ENCODE peak calls at places on chromosomes 6 and 20, in eight cellular contexts. Q, E, W, K, M, X, S and Z are unnamed samples.

GRCh38 chr6:138240476-138241245 is 22.4 kb upstream of the PBOV1 start:
- DNase-seq in Q (no peak), E (no peak), W (no peak), K (no peak), M (no peak), X (peak), S (no peak), Z (no peak)

GRCh38 chr6:16921399-16922110 is 160.3 kb upstream of the ATXN1 start:
- DNase-seq in Q (no peak), E (no peak), W (no peak), K (no peak), M (no peak), X (no peak), S (no peak), Z (no peak)

GRCh38 chr20:40678286-40678835 is 10.7 kb downstream of the MAFB start:
- DNase-seq in Q (no peak), E (no peak), W (no peak), K (no peak), M (no peak), X (no peak), S (no peak), Z (no peak)

GRCh38 chr6:108736832-108737231 is 111.4 kb upstream of the ARMC2 start:
- DNase-seq in Q (no peak), E (no peak), W (peak), K (peak), M (no peak), X (peak), S (no peak), Z (no peak)

GRCh38 chr6:6713660-6714446 is 125.3 kb downstream of the LY86 start:
- DNase-seq in Q (no peak), E (no peak), W (no peak), K (peak), M (no peak), X (peak), S (no peak), Z (no peak)

GRCh38 chr20:11271319-11271718 is 597.5 kb upstream of the JAG1 start:
- DNase-seq in Q (no peak), E (no peak), W (no peak), K (no peak), M (no peak), X (no peak), S (no peak), Z (peak)

GRCh38 chr6:159615923-159616322 is 77.1 kb downstream of the SOD2 start:
- DNase-seq in Q (no peak), E (no peak), W (no peak), K (no peak), M (no peak), X (no peak), S (no peak), Z (no peak)

GRCh38 chr6:123380257-123380656 is 256.5 kb downstream of the TRDN start:
- DNase-seq in Q (no peak), E (no peak), W (peak), K (peak), M (no peak), X (peak), S (no peak), Z (no peak)

GRCh38 chr20:16476032-16476431 is 97.2 kb downstream of the KIF16B start:
- DNase-seq in Q (no peak), E (no peak), W (peak), K (peak), M (no peak), X (peak), S (no peak), Z (no peak)

GRCh38 chr6:107866606-107867301 is 42.6 kb upstream of the SCML4 start:
- DNase-seq in Q (no peak), E (no peak), W (peak), K (peak), M (peak), X (peak), S (no peak), Z (no peak)

GRCh38 chr6:135481786-135482369 is 15.7 kb downstream of the AHI1 start:
- DNase-seq in Q (no peak), E (no peak), W (no peak), K (no peak), M (no peak), X (peak), S (no peak), Z (no peak)

GRCh38 chr6:21598662-21599061 is 5.1 kb downstream of the SOX4 start:
- DNase-seq in Q (no peak), E (no peak), W (no peak), K (no peak), M (no peak), X (peak), S (no peak), Z (no peak)

GRCh38 chr6:303948-304558 is 11.8 kb downstream of the DUSP22 start:
- DNase-seq in Q (no peak), E (no peak), W (no peak), K (no peak), M (no peak), X (no peak), S (no peak), Z (no peak)

GRCh38 chr6:71123051-71123450 is 165.6 kb upstream of the OGFRL1 start:
- DNase-seq in Q (no peak), E (no peak), W (no peak), K (no peak), M (no peak), X (peak), S (no peak), Z (no peak)

GRCh38 chr6:112501705-112502104 is 154.6 kb downstream of the RFPL4B start:
- DNase-seq in Q (no peak), E (peak), W (no peak), K (no peak), M (no peak), X (peak), S (no peak), Z (peak)

GRCh38 chr6:140567469-140567868 is 1193.0 kb upstream of the CITED2 start:
- DNase-seq in Q (no peak), E (no peak), W (no peak), K (no peak), M (no peak), X (peak), S (no peak), Z (no peak)

GRCh38 chr6:83853178-83853967 is at the start of gene RIPPLY2:
- DNase-seq in Q (no peak), E (peak), W (no peak), K (peak), M (no peak), X (peak), S (peak), Z (peak)

GRCh38 chr6:89144358-89145041 is 1.4 kb upstream of the PM20D2 start:
- DNase-seq in Q (no peak), E (no peak), W (no peak), K (no peak), M (no peak), X (no peak), S (no peak), Z (no peak)

GRCh38 chr6:5337573-5337972 is 76.3 kb downstream of the FARS2 start:
- DNase-seq in Q (no peak), E (no peak), W (no peak), K (no peak), M (no peak), X (peak), S (no peak), Z (no peak)

GRCh38 chr6:43575105-43575771 is 600 bp downstream of the XPO5 start:
- DNase-seq in Q (no peak), E (peak), W (peak), K (no peak), M (no peak), X (peak), S (peak), Z (no peak)

GRCh38 chr6:35543459-35544193 is 30.9 kb upstream of the TULP1 start:
- DNase-seq in Q (no peak), E (no peak), W (no peak), K (no peak), M (no peak), X (no peak), S (no peak), Z (no peak)

GRCh38 chr20:22794200-22794599 is 209.8 kb upstream of the FOXA2 start:
- DNase-seq in Q (no peak), E (no peak), W (no peak), K (peak), M (no peak), X (peak), S (no peak), Z (no peak)

GRCh38 chr20:38447251-38447661 is 12.1 kb upstream of the SNHG17 start:
- DNase-seq in Q (no peak), E (no peak), W (no peak), K (no peak), M (no peak), X (no peak), S (no peak), Z (no peak)

GRCh38 chr6:161411265-161411944 is 137.5 kb upstream of the AGPAT4 start:
- DNase-seq in Q (no peak), E (no peak), W (no peak), K (peak), M (no peak), X (peak), S (no peak), Z (no peak)

DNA sequence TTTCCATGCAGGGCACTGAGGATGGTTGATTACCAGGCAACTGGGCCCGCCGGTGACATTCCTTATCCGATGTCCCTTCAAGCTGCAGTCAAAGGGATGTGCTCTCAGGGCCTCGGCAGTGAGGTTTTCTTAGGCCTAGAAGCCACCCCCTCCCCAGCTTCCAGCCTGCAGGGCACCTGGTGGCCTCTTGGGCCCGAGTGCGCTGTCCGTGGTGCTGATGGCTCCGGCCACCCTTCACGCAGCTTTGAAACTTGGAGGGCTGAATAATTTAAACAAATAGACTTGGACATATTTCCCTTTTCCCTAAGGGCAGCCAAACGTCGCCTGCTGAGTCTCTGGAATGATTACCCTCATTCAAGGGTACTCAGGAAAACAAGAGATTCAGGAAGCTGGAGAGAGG is 8.9 kb upstream of the MLN start:
- DNase-seq in Q (no peak), E (peak), W (peak), K (peak), M (peak), X (peak), S (peak), Z (no peak)
- TF ChIP-seq CTCF in Q (no peak), E (peak), W (peak), K (no peak), M (no peak), X (peak), S (peak), Z (no peak)

DNA sequence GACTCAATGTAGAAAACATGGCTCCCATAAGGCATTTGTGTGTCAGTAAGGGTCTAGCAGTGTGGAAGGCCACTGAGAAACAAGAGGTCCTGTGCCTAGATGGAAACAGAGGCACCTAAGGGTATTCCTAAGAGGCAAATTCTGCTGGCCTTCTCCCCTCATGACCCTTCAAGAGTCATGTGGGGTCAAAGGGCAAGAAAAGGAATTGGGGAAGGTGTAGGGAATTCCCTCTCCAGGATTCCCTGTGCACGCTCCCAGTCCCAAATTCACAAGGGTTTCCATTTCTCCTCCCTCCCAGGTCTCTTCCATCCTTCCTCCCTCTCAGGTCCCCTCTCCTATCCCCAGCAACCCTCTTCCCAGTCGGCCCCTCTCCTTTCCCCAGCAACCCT is 568 bp downstream of the AGPAT1 start:
- DNase-seq in Q (no peak), E (no peak), W (no peak), K (no peak), M (no peak), X (no peak), S (no peak), Z (no peak)
- H3K27ac ChIP-seq in Q (peak), E (peak), W (peak), K (peak), M (peak), X (peak), S (peak), Z (peak)

GRCh38 chr6:48074368-48074767 is 36.6 kb downstream of the PTCHD4 start:
- DNase-seq in Q (no peak), E (no peak), W (no peak), K (no peak), M (no peak), X (peak), S (no peak), Z (no peak)
- TF ChIP-seq CTCF in Q (no peak), E (no peak), W (no peak), K (no peak), M (no peak), X (no peak), S (no peak), Z (no peak)

GRCh38 chr20:36861875-36862801 is 13.8 kb upstream of the TLDC2 start:
- DNase-seq in Q (peak), E (peak), W (peak), K (peak), M (no peak), X (peak), S (peak), Z (peak)
- H3K27ac ChIP-seq in Q (peak), E (peak), W (peak), K (peak), M (no peak), X (peak), S (peak), Z (peak)

GRCh38 chr6:75145976-75146375 is 59.9 kb downstream of the COL12A1 start:
- DNase-seq in Q (no peak), E (no peak), W (no peak), K (no peak), M (no peak), X (no peak), S (no peak), Z (no peak)
- TF ChIP-seq CTCF in Q (no peak), E (no peak), W (no peak), K (no peak), M (no peak), X (no peak), S (no peak), Z (no peak)

GRCh38 chr20:33686008-33686983 is at the start of gene E2F1:
- DNase-seq in Q (peak), E (peak), W (peak), K (peak), M (peak), X (peak), S (peak), Z (peak)

GRCh38 chr20:33687370-33687915 is 1.3 kb upstream of the E2F1 start:
- DNase-seq in Q (no peak), E (no peak), W (no peak), K (no peak), M (no peak), X (peak), S (no peak), Z (no peak)

GRCh38 chr20:33687993-33688937 is 2.1 kb upstream of the E2F1 start:
- DNase-seq in Q (no peak), E (no peak), W (no peak), K (no peak), M (no peak), X (peak), S (no peak), Z (no peak)

GRCh38 chr20:33685328-33686007 is 717 bp downstream of the E2F1 start:
- DNase-seq in Q (no peak), E (no peak), W (peak), K (peak), M (peak), X (no peak), S (no peak), Z (no peak)

DNA sequence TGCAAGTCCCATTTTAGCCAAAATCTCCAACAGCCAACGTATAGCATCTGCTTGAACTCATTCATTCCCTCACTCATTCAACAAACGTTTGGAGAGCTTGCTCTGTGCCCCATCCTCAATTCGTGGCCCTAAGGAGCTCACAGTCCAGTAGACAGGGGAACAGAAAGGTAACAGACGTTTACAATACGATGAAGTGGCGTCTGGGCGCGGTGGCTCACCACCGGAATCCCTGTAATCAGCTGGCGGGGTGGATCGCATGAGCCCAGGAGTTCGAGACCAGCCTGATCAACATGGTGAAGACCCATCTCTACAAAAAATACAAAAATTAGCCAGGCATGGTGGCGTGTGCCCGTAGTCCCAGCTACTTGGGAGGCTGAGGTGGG is 790 bp upstream of the E2F1 start:
- DNase-seq in Q (no peak), E (no peak), W (no peak), K (no peak), M (no peak), X (no peak), S (no peak), Z (no peak)
- H3K27ac ChIP-seq in Q (peak), E (peak), W (no peak), K (peak), M (peak), X (no peak), S (no peak), Z (peak)

GRCh38 chr6:169454204-169454871 is 200.7 kb upstream of the THBS2 start:
- DNase-seq in Q (peak), E (no peak), W (no peak), K (no peak), M (no peak), X (peak), S (no peak), Z (no peak)
- TF ChIP-seq CTCF in Q (no peak), E (no peak), W (no peak), K (no peak), M (no peak), X (no peak), S (no peak), Z (no peak)